ENCODE peak calls at places on chromosomes 7 and 10, in nine cellular contexts. I is mammary epithelial cell; L is mesothelial cell of epicardium; K is mucosa of descending colon; R is bronchial epithelial cell; T is GM12865; J is CD8-positive, alpha-beta T cell; Q is lung; D is psoas muscle. V is an unnamed sample.

GRCh38 chr7:25615005-25615404 is 386.7 kb upstream of the NPVF start:
- DNase-seq in Q (no peak), J (no peak), T (no peak), D (no peak), K (no peak), L (no peak), I (no peak), R (no peak), V (no peak)

GRCh38 chr10:87598700-87599099 is 61.0 kb upstream of the PAPSS2 start:
- DNase-seq in D (no peak), T (no peak), K (no peak), R (no peak), I (no peak), Q (no peak), J (no peak), L (no peak), V (no peak)

GRCh38 chr10:93461807-93462178 is 20.3 kb downstream of the MYOF start:
- DNase-seq in R (peak), K (no peak), I (peak), T (peak), D (no peak), J (no peak), L (no peak), Q (no peak), V (no peak)

GRCh38 chr10:20616918-20617801 is 280.0 kb downstream of the NEBL start:
- DNase-seq in R (no peak), J (no peak), K (peak), L (no peak), D (no peak), Q (no peak), T (no peak), I (no peak), V (no peak)

GRCh38 chr7:116180302-116180701 is 30.0 kb upstream of the TES start:
- DNase-seq in D (no peak), L (no peak), K (peak), I (peak), J (no peak), T (peak), Q (no peak), R (peak), V (no peak)

GRCh38 chr7:141011443-141011842 is 3.3 kb downstream of the MRPS33 start:
- DNase-seq in K (no peak), T (no peak), J (no peak), Q (no peak), R (no peak), I (no peak), L (no peak), D (no peak), V (no peak)

GRCh38 chr10:74677951-74678350 is 148.4 kb upstream of the KAT6B start:
- DNase-seq in D (no peak), J (no peak), K (no peak), R (no peak), L (no peak), T (peak), I (no peak), Q (no peak), V (no peak)

GRCh38 chr7:150379590-150380379 is 655 bp downstream of the ZNF775 start:
- DNase-seq in R (no peak), D (no peak), Q (no peak), I (peak), K (no peak), T (peak), J (no peak), L (no peak), V (no peak)

GRCh38 chr7:7201583-7202374 is 19.4 kb downstream of the C1GALT1 start:
- DNase-seq in L (no peak), I (peak), Q (no peak), D (no peak), R (peak), J (peak), K (peak), T (peak), V (no peak)

GRCh38 chr10:8979976-8980375 is 925.5 kb downstream of the GATA3 start:
- DNase-seq in K (no peak), R (no peak), D (no peak), J (no peak), L (no peak), T (no peak), Q (no peak), I (no peak), V (no peak)

GRCh38 chr10:77012811-77013500 is 624.7 kb downstream of the KCNMA1 start:
- DNase-seq in J (no peak), T (no peak), I (no peak), K (no peak), Q (no peak), L (no peak), R (no peak), D (peak), V (no peak)

GRCh38 chr10:111595173-111595572 is 518.3 kb downstream of the ADRA2A start:
- DNase-seq in J (no peak), L (no peak), K (no peak), Q (no peak), R (peak), T (no peak), D (no peak), I (peak), V (no peak)

GRCh38 chr7:34750636-34751035 is 92.6 kb downstream of the NPSR1 start:
- DNase-seq in D (no peak), J (no peak), R (no peak), T (no peak), K (no peak), Q (no peak), L (no peak), I (no peak), V (no peak)

GRCh38 chr7:151819826-151820225 is 57.1 kb downstream of the PRKAG2 start:
- DNase-seq in I (no peak), J (no peak), R (no peak), T (no peak), K (peak), Q (no peak), L (no peak), D (no peak), V (no peak)

GRCh38 chr10:115963848-115964247 is 309.2 kb downstream of the GFRA1 start:
- DNase-seq in K (no peak), I (no peak), J (no peak), D (no peak), R (no peak), L (no peak), T (peak), Q (no peak), V (no peak)

GRCh38 chr7:150514748-150515222 is at the start of gene GIMAP7:
- DNase-seq in R (no peak), Q (no peak), T (peak), J (peak), D (no peak), K (peak), I (no peak), L (no peak), V (no peak)

GRCh38 chr10:34967411-34967880 is 122.7 kb downstream of the CUL2 start:
- DNase-seq in T (no peak), R (no peak), L (no peak), K (no peak), Q (peak), D (no peak), I (no peak), J (no peak), V (no peak)

GRCh38 chr7:72321637-72322036 is 90.5 kb downstream of the CALN1 start:
- DNase-seq in I (no peak), J (no peak), K (no peak), Q (no peak), T (no peak), D (no peak), L (no peak), R (no peak), V (no peak)

GRCh38 chr7:44379366-44380178 is 54.2 kb upstream of the CAMK2B start:
- DNase-seq in Q (peak), T (no peak), L (no peak), D (no peak), R (peak), J (no peak), I (peak), K (no peak), V (no peak)

GRCh38 chr10:54469587-54470323 is 331.3 kb downstream of the PCDH15 start:
- DNase-seq in J (no peak), D (no peak), L (no peak), Q (no peak), R (no peak), K (no peak), T (peak), I (no peak), V (no peak)

GRCh38 chr7:69517985-69518731 is 80.1 kb upstream of the AUTS2 start:
- DNase-seq in D (peak), R (no peak), J (no peak), Q (no peak), T (no peak), I (no peak), L (no peak), K (no peak), V (no peak)

GRCh38 chr10:52108236-52108635 is 205.8 kb upstream of the DKK1 start:
- DNase-seq in R (no peak), J (no peak), T (no peak), D (no peak), K (no peak), Q (no peak), I (no peak), L (no peak), V (no peak)

GRCh38 chr10:69463886-69464285 is 12.6 kb downstream of the TSPAN15 start:
- DNase-seq in Q (no peak), K (no peak), J (no peak), T (no peak), D (no peak), R (no peak), L (no peak), I (no peak), V (no peak)

GRCh38 chr10:80529604-80530003 is 8.1 kb upstream of the SH2D4B start:
- DNase-seq in T (no peak), J (peak), I (no peak), L (no peak), D (no peak), Q (no peak), K (peak), R (no peak), V (no peak)

GRCh38 chr10:12396093-12396492 is 46.7 kb downstream of the CAMK1D start:
- DNase-seq in T (no peak), Q (no peak), L (no peak), K (no peak), D (no peak), R (no peak), J (no peak), I (no peak), V (no peak)

GRCh38 chr7:7114575-7115291 is 67.6 kb upstream of the C1GALT1 start:
- DNase-seq in I (no peak), J (no peak), K (no peak), L (no peak), R (no peak), Q (no peak), T (no peak), D (no peak), V (no peak)

GRCh38 chr7:1225462-1226154 is 7.1 kb upstream of the UNCX start:
- DNase-seq in K (peak), J (peak), I (no peak), Q (no peak), R (no peak), D (no peak), L (no peak), T (no peak), V (no peak)
- TF ChIP-seq CTCF in K (peak), J (peak), I (peak), Q (peak), R (peak), D (peak), L (peak), T (peak), V (peak)

GRCh38 chr10:47152861-47153349 is 147.1 kb upstream of the GDF10 start:
- DNase-seq in K (no peak), R (peak), I (peak), Q (no peak), D (no peak), T (peak), J (no peak), L (no peak), V (no peak)
- TF ChIP-seq CTCF in K (no peak), R (peak), I (peak), Q (no peak), D (peak), T (peak), J (peak), L (peak), V (peak)

GRCh38 chr7:42940985-42941847 is 9.0 kb downstream of the MRPL32 start:
- DNase-seq in J (peak), I (peak), R (peak), T (peak), K (peak), D (peak), L (peak), Q (peak), V (no peak)
- TF ChIP-seq CTCF in J (peak), I (peak), R (peak), T (peak), K (peak), D (peak), L (peak), Q (peak), V (peak)

GRCh38 chr10:101301111-101301731 is 52.7 kb upstream of the BTRC start:
- DNase-seq in T (peak), Q (no peak), I (peak), J (no peak), K (peak), L (no peak), R (peak), D (peak), V (no peak)
- TF ChIP-seq CTCF in T (peak), Q (no peak), I (peak), J (peak), K (no peak), L (no peak), R (peak), D (peak), V (peak)

GRCh38 chr10:117552156-117552620 is 9.6 kb downstream of the EMX2 start:
- DNase-seq in J (no peak), L (no peak), K (no peak), Q (no peak), T (no peak), R (no peak), I (no peak), D (no peak), V (no peak)

GRCh38 chr10:117552759-117553158 is 10.2 kb downstream of the EMX2 start:
- DNase-seq in R (no peak), J (no peak), T (no peak), K (no peak), D (no peak), I (no peak), L (no peak), Q (no peak), V (no peak)

GRCh38 chr10:117554371-117554770 is 11.8 kb downstream of the EMX2 start:
- DNase-seq in K (no peak), L (no peak), Q (no peak), J (no peak), I (no peak), D (no peak), R (no peak), T (no peak), V (no peak)

GRCh38 chr10:117553815-117554172 is 11.2 kb downstream of the EMX2 start:
- DNase-seq in J (no peak), K (no peak), T (no peak), Q (no peak), D (no peak), R (no peak), L (no peak), I (no peak), V (no peak)

DNA sequence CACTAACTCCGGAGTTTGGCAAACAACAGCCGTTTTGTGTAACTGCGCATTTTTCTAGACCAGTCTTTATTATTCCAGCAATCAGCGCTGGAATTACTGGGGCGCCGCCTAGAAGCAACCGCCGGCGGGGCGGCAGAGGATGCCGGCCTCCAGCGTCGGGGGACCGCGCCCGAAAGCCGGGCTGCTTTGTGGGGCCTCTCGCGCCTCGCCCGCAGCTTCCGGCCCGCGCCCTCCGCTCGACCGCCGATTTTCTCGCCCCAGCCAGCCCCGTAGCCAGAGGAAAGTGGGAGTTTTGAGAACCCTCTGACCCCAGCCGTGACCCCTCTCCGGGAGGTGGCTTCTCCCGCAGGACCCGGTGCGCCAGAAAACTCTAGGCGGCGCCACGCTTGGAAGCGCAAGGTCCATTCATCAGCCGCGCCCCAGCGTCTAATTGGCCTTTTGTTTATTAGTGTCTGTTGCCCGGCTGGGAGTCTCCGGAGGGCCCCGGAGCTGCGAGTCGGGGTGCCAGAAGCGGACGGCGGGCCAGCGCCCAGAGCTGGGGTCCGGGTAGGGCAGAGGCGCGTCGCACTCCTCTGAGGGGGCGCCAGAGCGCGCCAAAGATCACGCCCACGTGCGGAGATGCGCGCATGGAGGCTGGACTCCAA is 10.7 kb downstream of the EMX2 start:
- DNase-seq in R (no peak), J (no peak), K (no peak), Q (no peak), D (no peak), T (no peak), I (no peak), L (no peak), V (no peak)
- TF ChIP-seq CTCF in R (no peak), J (no peak), K (no peak), Q (no peak), D (peak), T (no peak), I (no peak), L (no peak), V (no peak)

DNA sequence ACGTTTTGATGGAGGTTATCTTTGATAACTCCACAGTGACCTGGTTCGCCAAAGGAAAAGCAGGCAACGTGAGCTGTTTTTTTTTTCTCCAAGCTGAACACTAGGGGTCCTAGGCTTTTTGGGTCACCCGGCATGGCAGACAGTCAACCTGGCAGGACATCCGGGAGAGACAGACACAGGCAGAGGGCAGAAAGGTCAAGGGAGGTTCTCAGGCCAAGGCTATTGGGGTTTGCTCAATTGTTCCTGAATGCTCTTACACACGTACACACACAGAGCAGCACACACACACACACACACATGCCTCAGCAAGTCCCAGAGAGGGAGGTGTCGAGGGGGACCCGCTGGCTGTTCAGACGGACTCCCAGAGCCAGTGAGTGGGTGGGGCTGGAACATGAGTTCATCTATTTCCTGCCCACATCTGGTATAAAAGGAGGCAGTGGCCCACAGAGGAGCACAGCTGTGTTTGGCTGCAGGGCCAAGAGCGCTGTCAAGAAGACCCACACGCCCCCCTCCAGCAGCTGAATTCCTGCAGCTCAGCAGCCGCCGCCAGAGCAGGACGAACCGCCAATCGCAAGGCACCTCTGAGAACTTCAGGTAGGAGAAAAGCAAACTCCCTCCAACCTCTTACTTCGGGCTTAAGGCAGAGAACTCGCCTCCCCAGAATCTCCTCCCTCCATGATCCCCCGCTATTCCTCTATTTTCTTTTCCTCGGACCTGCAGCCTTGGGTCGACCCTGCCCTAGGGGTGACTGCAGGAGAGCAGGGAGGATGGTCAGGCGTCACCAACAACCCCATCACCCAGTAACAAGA is at the start of gene SERPINE1:
- DNase-seq in L (peak), K (peak), J (peak), D (peak), Q (peak), I (peak), R (peak), T (peak), V (peak)
- TF ChIP-seq CTCF in L (peak), K (no peak), J (no peak), D (no peak), Q (no peak), I (no peak), R (no peak), T (peak), V (no peak)

GRCh38 chr7:101156277-101156676 is 2.0 kb downstream of the AP1S1 start:
- DNase-seq in R (no peak), T (no peak), J (no peak), D (no peak), L (no peak), Q (no peak), K (no peak), I (no peak), V (no peak)
- TF ChIP-seq CTCF in R (peak), T (no peak), J (no peak), D (no peak), L (no peak), Q (no peak), K (no peak), I (no peak), V (peak)

DNA sequence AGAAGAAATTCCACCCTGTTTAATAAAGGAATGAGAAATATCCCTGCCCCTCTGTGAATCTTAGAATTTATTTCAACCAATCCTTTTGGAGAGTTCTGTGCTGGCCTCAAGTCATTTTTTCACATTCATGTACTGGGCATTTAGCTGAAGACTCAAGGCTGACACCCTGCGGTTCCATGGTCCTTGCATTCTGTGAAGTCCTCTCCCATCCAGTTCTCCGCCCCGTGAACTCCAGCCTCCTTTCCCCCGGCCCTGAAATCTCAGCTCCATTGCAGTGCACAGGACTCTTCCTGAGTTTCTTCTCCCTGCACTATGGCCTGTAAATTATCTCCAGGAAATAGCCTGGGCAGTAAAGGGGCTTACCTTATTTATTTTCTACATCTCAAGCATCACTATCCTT is 183.0 kb upstream of the KCND2 start:
- DNase-seq in I (no peak), D (no peak), Q (no peak), K (no peak), T (peak), L (no peak), J (no peak), R (peak), V (no peak)
- TF ChIP-seq CTCF in I (no peak), D (no peak), Q (no peak), K (no peak), T (peak), L (no peak), J (no peak), R (peak), V (no peak)

V was measured in retinal pigment epithelial cell.